ENCODE peak calls at places on chromosome 20, in seven cellular contexts. One of them, this sample, is unnamed.

GRCh38 chr20:19074828-19075516 is 137.5 kb upstream of the SLC24A3 start:
- DNase-seq in mesothelial cell of epicardium: no peak
- DNase-seq in dorsolateral prefrontal cortex: no peak
- DNase-seq in left lung: peak
- DNase-seq in neural crest cell: no peak
- DNase-seq in heart right ventricle: no peak
- DNase-seq in AG04450: no peak
- DNase-seq in this sample: no peak

GRCh38 chr20:32574296-32575226 is 10.6 kb downstream of the NOL4L start:
- DNase-seq in mesothelial cell of epicardium: peak
- DNase-seq in dorsolateral prefrontal cortex: no peak
- DNase-seq in left lung: no peak
- DNase-seq in neural crest cell: no peak
- DNase-seq in heart right ventricle: peak
- DNase-seq in AG04450: peak
- DNase-seq in this sample: no peak

GRCh38 chr20:5078399-5078958 is 41.3 kb downstream of the PCNA start:
- DNase-seq in mesothelial cell of epicardium: no peak
- DNase-seq in dorsolateral prefrontal cortex: peak
- DNase-seq in left lung: no peak
- DNase-seq in neural crest cell: no peak
- DNase-seq in heart right ventricle: peak
- DNase-seq in AG04450: no peak
- DNase-seq in this sample: no peak

GRCh38 chr20:19995220-19995863 is 21.8 kb upstream of the NAA20 start:
- DNase-seq in mesothelial cell of epicardium: no peak
- DNase-seq in dorsolateral prefrontal cortex: peak
- DNase-seq in left lung: no peak
- DNase-seq in neural crest cell: no peak
- DNase-seq in heart right ventricle: peak
- DNase-seq in AG04450: no peak
- DNase-seq in this sample: no peak

GRCh38 chr20:57237006-57237953 is 29.2 kb downstream of the BMP7 start:
- DNase-seq in mesothelial cell of epicardium: no peak
- DNase-seq in dorsolateral prefrontal cortex: no peak
- DNase-seq in left lung: no peak
- DNase-seq in neural crest cell: no peak
- DNase-seq in heart right ventricle: no peak
- DNase-seq in AG04450: no peak
- DNase-seq in this sample: no peak

GRCh38 chr20:20462185-20462584 is 94.3 kb downstream of the INSM1 start:
- DNase-seq in mesothelial cell of epicardium: no peak
- DNase-seq in dorsolateral prefrontal cortex: no peak
- DNase-seq in left lung: no peak
- DNase-seq in neural crest cell: no peak
- DNase-seq in heart right ventricle: no peak
- DNase-seq in AG04450: no peak
- DNase-seq in this sample: no peak

GRCh38 chr20:46399401-46399800 is 7.0 kb downstream of the ELMO2 start:
- DNase-seq in mesothelial cell of epicardium: no peak
- DNase-seq in dorsolateral prefrontal cortex: no peak
- DNase-seq in left lung: no peak
- DNase-seq in neural crest cell: no peak
- DNase-seq in heart right ventricle: no peak
- DNase-seq in AG04450: no peak
- DNase-seq in this sample: no peak

GRCh38 chr20:2451422-2451821 is 19.2 kb downstream of the SNRPB start:
- DNase-seq in mesothelial cell of epicardium: no peak
- DNase-seq in dorsolateral prefrontal cortex: no peak
- DNase-seq in left lung: no peak
- DNase-seq in neural crest cell: no peak
- DNase-seq in heart right ventricle: no peak
- DNase-seq in AG04450: no peak
- DNase-seq in this sample: no peak

GRCh38 chr20:6560978-6561377 is 206.5 kb upstream of the BMP2 start:
- DNase-seq in mesothelial cell of epicardium: no peak
- DNase-seq in dorsolateral prefrontal cortex: no peak
- DNase-seq in left lung: no peak
- DNase-seq in neural crest cell: no peak
- DNase-seq in heart right ventricle: no peak
- DNase-seq in AG04450: no peak
- DNase-seq in this sample: no peak

GRCh38 chr20:19512886-19513285 is 245.2 kb upstream of the RIN2 start:
- DNase-seq in mesothelial cell of epicardium: no peak
- DNase-seq in dorsolateral prefrontal cortex: no peak
- DNase-seq in left lung: no peak
- DNase-seq in neural crest cell: no peak
- DNase-seq in heart right ventricle: no peak
- DNase-seq in AG04450: no peak
- DNase-seq in this sample: no peak

GRCh38 chr20:38997622-38998021 is 35.5 kb downstream of the DHX35 start:
- DNase-seq in mesothelial cell of epicardium: no peak
- DNase-seq in dorsolateral prefrontal cortex: no peak
- DNase-seq in left lung: no peak
- DNase-seq in neural crest cell: no peak
- DNase-seq in heart right ventricle: no peak
- DNase-seq in AG04450: no peak
- DNase-seq in this sample: no peak

GRCh38 chr20:2314759-2315439 is 19.1 kb downstream of the TGM3 start:
- DNase-seq in mesothelial cell of epicardium: no peak
- DNase-seq in dorsolateral prefrontal cortex: no peak
- DNase-seq in left lung: no peak
- DNase-seq in neural crest cell: no peak
- DNase-seq in heart right ventricle: peak
- DNase-seq in AG04450: no peak
- DNase-seq in this sample: no peak

GRCh38 chr20:4325548-4326187 is 310.3 kb upstream of the RNF24 start:
- DNase-seq in mesothelial cell of epicardium: peak
- DNase-seq in dorsolateral prefrontal cortex: no peak
- DNase-seq in left lung: no peak
- DNase-seq in neural crest cell: no peak
- DNase-seq in heart right ventricle: peak
- DNase-seq in AG04450: no peak
- DNase-seq in this sample: no peak

GRCh38 chr20:57560554-57561355 is at the start of gene PCK1:
- DNase-seq in mesothelial cell of epicardium: no peak
- DNase-seq in dorsolateral prefrontal cortex: no peak
- DNase-seq in left lung: no peak
- DNase-seq in neural crest cell: no peak
- DNase-seq in heart right ventricle: peak
- DNase-seq in AG04450: no peak
- DNase-seq in this sample: no peak

DNA sequence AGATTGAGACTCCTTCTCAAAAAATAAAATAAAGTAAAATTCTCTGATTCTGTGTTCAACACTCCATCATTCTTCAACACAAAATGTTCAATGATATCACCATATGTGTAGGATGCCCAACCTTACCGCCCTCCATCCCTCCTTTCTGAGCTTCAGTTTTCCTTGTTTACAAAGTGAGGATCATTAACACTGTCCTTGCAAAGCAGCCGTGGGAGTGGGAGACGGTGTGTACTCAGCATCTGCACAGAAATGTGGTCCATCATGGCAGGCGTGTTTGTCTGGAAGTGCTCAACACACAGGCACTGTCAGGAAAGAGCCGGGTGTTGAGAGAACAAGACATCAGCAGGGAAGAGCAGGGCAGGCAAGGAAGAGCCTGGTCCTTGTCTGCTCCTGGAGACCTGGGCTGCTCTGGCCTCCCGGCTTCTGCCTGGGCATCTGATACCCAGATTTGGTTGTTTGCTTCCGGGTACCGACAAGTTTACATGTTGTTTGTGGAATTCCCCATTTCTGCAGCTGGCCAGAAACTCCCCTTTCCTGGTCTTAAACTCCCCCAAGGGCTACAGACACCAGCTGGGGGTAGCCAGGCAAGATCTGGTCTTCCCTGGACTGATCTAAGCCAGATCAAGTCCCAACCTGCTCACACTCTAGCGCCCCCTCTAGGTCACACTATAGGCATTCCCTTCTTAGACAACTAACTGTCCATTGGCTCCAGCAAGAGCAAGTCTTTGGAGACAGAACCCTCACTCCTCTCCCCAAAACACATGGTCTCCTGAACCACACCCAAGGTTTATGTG is 26.7 kb upstream of the TTPAL start:
- DNase-seq in mesothelial cell of epicardium: no peak
- DNase-seq in dorsolateral prefrontal cortex: no peak
- DNase-seq in left lung: no peak
- DNase-seq in neural crest cell: peak
- DNase-seq in heart right ventricle: no peak
- DNase-seq in AG04450: no peak
- DNase-seq in this sample: peak
- TF ChIP-seq CTCF in mesothelial cell of epicardium: peak
- TF ChIP-seq CTCF in dorsolateral prefrontal cortex: no peak
- TF ChIP-seq CTCF in left lung: no peak
- TF ChIP-seq CTCF in neural crest cell: peak
- TF ChIP-seq CTCF in heart right ventricle: no peak
- TF ChIP-seq CTCF in AG04450: peak
- TF ChIP-seq CTCF in this sample: peak

GRCh38 chr20:59032713-59033059 is 551 bp upstream of the ATP5F1E start:
- DNase-seq in mesothelial cell of epicardium: no peak
- DNase-seq in dorsolateral prefrontal cortex: no peak
- DNase-seq in left lung: no peak
- DNase-seq in neural crest cell: no peak
- DNase-seq in heart right ventricle: no peak
- DNase-seq in AG04450: no peak
- DNase-seq in this sample: no peak
- TF ChIP-seq CTCF in mesothelial cell of epicardium: peak
- TF ChIP-seq CTCF in dorsolateral prefrontal cortex: peak
- TF ChIP-seq CTCF in left lung: no peak
- TF ChIP-seq CTCF in neural crest cell: peak
- TF ChIP-seq CTCF in heart right ventricle: peak
- TF ChIP-seq CTCF in AG04450: peak
- TF ChIP-seq CTCF in this sample: no peak

GRCh38 chr20:42041000-42041565 is 422.9 kb upstream of the CHD6 start:
- DNase-seq in mesothelial cell of epicardium: no peak
- DNase-seq in dorsolateral prefrontal cortex: no peak
- DNase-seq in left lung: no peak
- DNase-seq in neural crest cell: no peak
- DNase-seq in heart right ventricle: no peak
- DNase-seq in AG04450: no peak
- DNase-seq in this sample: peak
- TF ChIP-seq CTCF in mesothelial cell of epicardium: no peak
- TF ChIP-seq CTCF in dorsolateral prefrontal cortex: peak
- TF ChIP-seq CTCF in left lung: no peak
- TF ChIP-seq CTCF in neural crest cell: peak
- TF ChIP-seq CTCF in heart right ventricle: peak
- TF ChIP-seq CTCF in AG04450: no peak
- TF ChIP-seq CTCF in this sample: peak

DNA sequence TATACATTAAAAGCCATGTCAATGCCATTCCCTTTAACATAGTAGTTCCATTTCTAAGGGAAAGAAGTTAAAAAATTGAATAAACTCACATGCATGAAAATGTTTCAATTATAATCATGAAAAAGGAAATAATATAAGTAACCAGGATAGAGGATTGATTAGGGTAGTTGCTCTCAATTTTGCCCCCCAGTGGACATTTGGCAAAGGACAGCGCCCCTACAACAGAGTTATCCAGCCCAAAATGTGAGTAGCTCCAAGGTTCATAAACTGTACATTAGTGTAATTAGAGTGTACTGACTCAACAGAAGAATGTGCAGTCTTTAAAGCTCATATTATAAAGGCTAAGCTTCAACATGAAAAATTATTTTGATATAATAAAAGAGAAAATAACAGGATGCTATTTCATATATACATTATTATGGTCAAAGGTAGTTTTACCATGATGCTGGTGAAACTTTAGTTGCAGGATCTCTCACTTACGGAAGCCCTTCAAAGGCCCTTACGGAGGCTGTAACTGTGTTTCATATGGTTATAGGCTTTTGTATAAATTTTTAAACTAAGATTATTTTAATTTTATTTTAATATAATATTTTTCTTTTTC is 403.4 kb downstream of the PLCB1 start:
- DNase-seq in mesothelial cell of epicardium: no peak
- DNase-seq in dorsolateral prefrontal cortex: no peak
- DNase-seq in left lung: no peak
- DNase-seq in neural crest cell: no peak
- DNase-seq in heart right ventricle: no peak
- DNase-seq in AG04450: no peak
- DNase-seq in this sample: peak
- TF ChIP-seq CTCF in mesothelial cell of epicardium: peak
- TF ChIP-seq CTCF in dorsolateral prefrontal cortex: peak
- TF ChIP-seq CTCF in left lung: peak
- TF ChIP-seq CTCF in neural crest cell: peak
- TF ChIP-seq CTCF in heart right ventricle: peak
- TF ChIP-seq CTCF in AG04450: peak
- TF ChIP-seq CTCF in this sample: peak